ENCODE peak calls at places on chromosomes 7 and 10, in four cellular contexts. V, Q, Y and N are unnamed samples.
A peak's percentile ranks its signal among the peaks of the same experiment; 100 is the strongest.

GRCh38 chr7:65265959-65266519 is 107.6 kb upstream of the ZNF92 start:
- DNase-seq in V (no peak), Q (peak; percentile 36), Y (no peak), N (no peak)

GRCh38 chr7:123440202-123440601 is 94.2 kb downstream of the IQUB start:
- DNase-seq in V (no peak), Q (no peak), Y (no peak), N (no peak)

GRCh38 chr10:132336064-132336746 is 4.2 kb downstream of the LRRC27 start:
- DNase-seq in V (no peak), Q (no peak), Y (no peak), N (no peak)

GRCh38 chr7:65239707-65240352 is 133.8 kb upstream of the ZNF92 start:
- DNase-seq in V (peak; percentile 2), Q (peak; percentile 61), Y (no peak), N (no peak)

GRCh38 chr7:103857435-103857834 is 132.0 kb downstream of the RELN start:
- DNase-seq in V (no peak), Q (no peak), Y (no peak), N (peak; percentile 69)

GRCh38 chr10:86668297-86669165 is at the start of gene LDB3:
- DNase-seq in V (peak; percentile 36), Q (no peak), Y (no peak), N (no peak)

GRCh38 chr10:52318136-52318810 is 4.2 kb downstream of the DKK1 start:
- DNase-seq in V (peak; percentile 52), Q (no peak), Y (no peak), N (no peak)

GRCh38 chr10:113142601-113143000 is 192.6 kb downstream of the TCF7L2 start:
- DNase-seq in V (no peak), Q (no peak), Y (no peak), N (peak; percentile 43)

GRCh38 chr7:2523941-2524807 is 4.6 kb downstream of the LFNG start:
- DNase-seq in V (no peak), Q (peak; percentile 90), Y (peak; percentile 89), N (peak; percentile 79)

GRCh38 chr7:157782041-157782440 is 445.2 kb downstream of the DNAJB6 start:
- DNase-seq in V (no peak), Q (no peak), Y (no peak), N (no peak)